ENCODE peak calls at places on chromosomes 6 and 20, in four cellular contexts. R is upper lobe of right lung, J is neural progenitor cell, B is cardiac muscle cell. K is an unnamed sample. For H3K4me1, the result is how much of the 10 kb centered on the place peaks cover.

GRCh38 chr20:7790189-7790588 is 150.1 kb downstream of the HAO1 start:
- DNase-seq in J (no peak), R (no peak), B (no peak), K (no peak)

GRCh38 chr6:47571488-47571887 is 93.9 kb downstream of the CD2AP start:
- DNase-seq in R (no peak), J (no peak), B (no peak), K (no peak)

GRCh38 chr20:43388267-43389081 is 69.2 kb upstream of the SRSF6 start:
- DNase-seq in J (no peak), R (peak), B (no peak), K (peak)

GRCh38 chr6:90461367-90461766 is 125.5 kb downstream of the MAP3K7 start:
- DNase-seq in R (no peak), J (no peak), B (no peak), K (no peak)

GRCh38 chr6:31958412-31958740 is 395 bp downstream of the NELFE start:
- DNase-seq in R (no peak), B (no peak), J (no peak), K (no peak)

GRCh38 chr20:22389836-22390542 is 194.4 kb downstream of the FOXA2 start:
- DNase-seq in B (no peak), J (no peak), R (peak), K (peak)

GRCh38 chr6:10373642-10374359 is 41.1 kb downstream of the TFAP2A start:
- DNase-seq in R (no peak), J (no peak), B (no peak), K (no peak)

GRCh38 chr20:36264426-36265246 is 28.4 kb downstream of the AAR2 start:
- DNase-seq in R (no peak), J (no peak), B (no peak), K (no peak)

GRCh38 chr20:53040678-53041674 is 68.8 kb downstream of the TSHZ2 start:
- DNase-seq in B (no peak), R (no peak), J (no peak), K (no peak)

GRCh38 chr6:160139420-160139851 is 17.8 kb downstream of the SLC22A1 start:
- DNase-seq in B (no peak), J (no peak), R (peak), K (no peak)

GRCh38 chr6:15479761-15480160 is 183.1 kb downstream of the DTNBP1 start:
- DNase-seq in R (no peak), J (no peak), B (no peak), K (no peak)

GRCh38 chr6:55980627-55981211 is 105.3 kb upstream of the BMP5 start:
- DNase-seq in R (no peak), B (peak), J (peak), K (no peak)

GRCh38 chr20:38831995-38832620 is 26.6 kb downstream of the PPP1R16B start:
- DNase-seq in R (no peak), J (no peak), B (no peak), K (no peak)
- H3K4me1 ChIP-seq in R (under half), J (under half), B (under half), K (under half)

DNA sequence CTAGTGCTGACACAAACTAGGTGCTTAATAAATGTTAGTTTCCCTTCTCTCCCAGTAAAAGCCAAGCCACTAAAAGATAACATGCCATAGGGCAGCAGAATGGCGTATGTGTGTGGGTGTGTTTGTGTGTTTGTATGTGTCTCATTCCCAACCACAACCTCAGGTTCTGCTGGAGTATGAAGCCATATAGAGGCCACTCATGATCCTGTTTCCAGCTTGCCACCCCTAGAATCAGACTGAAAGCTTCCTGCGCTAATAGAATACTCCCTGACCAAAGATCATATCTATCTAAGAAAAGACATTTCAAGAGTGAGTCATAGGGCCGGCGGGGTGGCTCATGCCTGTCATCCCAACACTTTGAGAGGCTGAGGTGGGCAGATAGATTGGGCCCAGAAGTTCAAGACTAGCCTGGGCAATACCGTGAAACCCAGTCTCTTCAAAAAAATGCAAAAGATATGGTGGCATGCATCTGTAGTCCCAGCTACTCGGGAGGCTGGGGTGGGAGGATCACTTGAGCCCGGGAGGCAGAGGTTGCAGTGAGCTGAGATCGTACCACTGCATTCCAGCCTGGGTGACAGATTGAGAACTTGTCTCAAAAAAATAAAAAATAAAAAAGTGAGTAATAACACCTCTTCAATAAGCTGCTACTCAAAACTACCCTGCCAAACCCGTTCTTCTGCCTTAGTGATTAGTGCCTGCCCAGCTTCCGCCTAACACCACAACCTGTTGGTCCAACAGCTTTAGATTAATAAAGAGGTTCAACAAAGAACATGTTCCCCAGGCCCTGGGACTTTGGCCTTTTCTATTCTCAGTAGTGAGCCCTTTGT is 11.8 kb upstream of the SNRPC start:
- DNase-seq in R (no peak), B (no peak), J (no peak), K (peak)
- H3K4me3 ChIP-seq in R (no peak), B (no peak), J (no peak), K (no peak)

GRCh38 chr20:4959582-4959981 is 41.7 kb downstream of the SLC23A2 start:
- DNase-seq in R (no peak), J (no peak), B (no peak), K (no peak)
- H3K4me1 ChIP-seq in R (under half), J (under half), B (under half), K (under half)

DNA sequence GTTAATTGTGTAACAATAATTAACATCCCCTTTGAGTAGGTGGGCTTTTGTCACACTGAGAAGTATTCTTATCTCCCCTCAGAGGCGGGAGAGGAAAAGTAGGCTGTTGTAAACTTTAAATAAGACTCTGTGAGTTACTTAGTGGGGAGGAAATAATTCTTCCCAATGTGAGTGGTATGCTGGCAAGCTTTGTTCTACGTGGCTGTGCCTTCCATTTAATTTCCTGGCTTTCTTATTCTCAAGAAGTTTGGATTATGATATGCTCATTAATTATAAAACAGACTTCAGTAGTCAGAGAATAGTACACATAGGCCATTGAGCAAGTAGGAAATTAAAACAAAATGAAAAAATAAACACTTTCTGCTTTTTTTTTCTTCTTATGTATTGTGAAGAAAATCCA is 19.1 kb downstream of the ADGRB3 start:
- DNase-seq in B (no peak), J (peak), R (no peak), K (no peak)
- H3K4me3 ChIP-seq in B (no peak), J (no peak), R (no peak), K (no peak)

GRCh38 chr6:33786736-33787135 is 2.2 kb downstream of the LEMD2 start:
- DNase-seq in B (no peak), R (no peak), J (no peak), K (no peak)
- H3K4me1 ChIP-seq in B (under half), R (under half), J (under half), K (under half)

DNA sequence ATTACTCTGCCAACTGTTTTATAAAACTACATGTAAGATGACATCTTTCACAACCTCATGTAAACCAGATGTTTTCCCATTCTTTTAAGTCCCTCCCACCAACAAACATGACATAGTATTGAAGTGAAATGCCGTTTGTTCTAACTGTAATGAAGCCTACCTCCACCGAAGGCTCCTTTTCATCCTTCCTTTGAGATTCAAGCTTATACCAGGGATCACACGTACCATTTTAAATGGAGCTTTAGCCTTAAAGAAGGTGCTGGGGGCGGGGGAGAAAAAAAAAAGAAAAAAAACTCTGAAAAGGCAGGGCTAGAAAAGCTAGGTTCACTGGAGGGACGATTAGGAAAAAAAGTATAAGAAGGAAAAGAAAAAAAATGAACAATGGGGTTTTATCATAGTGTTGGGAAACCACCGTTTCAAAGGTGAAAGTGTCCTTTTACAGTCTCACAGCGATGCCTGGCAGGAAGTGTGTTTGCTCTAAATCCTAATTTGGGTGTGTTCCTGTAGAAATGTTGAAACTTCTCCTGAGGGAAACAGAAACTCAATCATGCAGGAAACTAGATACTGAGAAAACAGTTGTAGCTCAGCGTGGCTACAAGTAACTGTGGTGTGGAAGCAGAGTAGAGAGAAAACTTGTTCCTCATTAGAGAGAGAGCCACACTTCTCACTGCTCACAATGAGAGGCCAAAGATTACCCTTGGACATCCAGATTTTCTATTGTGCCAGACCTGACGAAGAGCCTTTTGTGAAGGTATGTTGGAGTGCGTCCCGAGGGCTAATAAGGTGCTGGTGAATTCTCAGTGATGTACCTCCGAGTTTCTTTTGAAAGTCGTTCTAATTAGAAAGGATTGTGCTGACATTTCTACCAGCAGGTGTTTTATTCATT is 37.6 kb upstream of the HINT3 start:
- DNase-seq in B (no peak), J (no peak), R (no peak), K (no peak)
- H3K4me3 ChIP-seq in B (no peak), J (peak), R (peak), K (peak)